ENCODE peak calls at places on chromosomes 1 and 21, in six cellular contexts. U is kidney, Q is uterus, D is endothelial cell, W is hepatocyte, T is epithelial cell of esophagus. O is an unnamed sample.

GRCh38 chr1:82994866-82995370 is 1004.0 kb downstream of the TTLL7 start:
- DNase-seq in U (no peak), Q (no peak), D (no peak), W (no peak), T (no peak), O (no peak)

GRCh38 chr1:180231506-180232420 is 1.7 kb downstream of the LHX4 start:
- DNase-seq in U (no peak), Q (no peak), D (no peak), W (no peak), T (peak), O (no peak)

GRCh38 chr1:99119193-99119592 is 114.5 kb upstream of the PLPPR5 start:
- DNase-seq in U (no peak), Q (no peak), D (no peak), W (no peak), T (no peak), O (no peak)

GRCh38 chr1:46489638-46490602 is at the start of gene DMBX1:
- DNase-seq in U (peak), Q (no peak), D (peak), W (peak), T (peak), O (peak)

GRCh38 chr1:162430583-162430982 is 18.6 kb upstream of the SH2D1B start:
- DNase-seq in U (no peak), Q (no peak), D (no peak), W (no peak), T (no peak), O (no peak)

GRCh38 chr1:20370628-20371200 is 80.0 kb downstream of the VWA5B1 start:
- DNase-seq in U (no peak), Q (no peak), D (no peak), W (no peak), T (no peak), O (no peak)

GRCh38 chr1:14804626-14805025 is 206.1 kb downstream of the KAZN start:
- DNase-seq in U (no peak), Q (no peak), D (peak), W (no peak), T (no peak), O (no peak)

GRCh38 chr1:201054030-201054635 is 30.6 kb upstream of the KIF21B start:
- DNase-seq in U (no peak), Q (no peak), D (no peak), W (no peak), T (no peak), O (no peak)

GRCh38 chr1:10575616-10576015 is 100.9 kb downstream of the PEX14 start:
- DNase-seq in U (no peak), Q (no peak), D (no peak), W (no peak), T (peak), O (no peak)

GRCh38 chr1:167594827-167595226 is 35.2 kb upstream of the RCSD1 start:
- DNase-seq in U (no peak), Q (no peak), D (no peak), W (no peak), T (no peak), O (no peak)

GRCh38 chr1:150537732-150538684 is 11.2 kb upstream of the ADAMTSL4 start:
- DNase-seq in U (no peak), Q (peak), D (peak), W (peak), T (peak), O (no peak)

GRCh38 chr21:35381743-35382310 is 332.7 kb upstream of the RUNX1 start:
- DNase-seq in U (no peak), Q (no peak), D (no peak), W (no peak), T (peak), O (no peak)

GRCh38 chr1:42660907-42661500 is 2.8 kb downstream of the PPIH start:
- DNase-seq in U (no peak), Q (no peak), D (no peak), W (no peak), T (no peak), O (no peak)

GRCh38 chr1:42658880-42659337 is 686 bp downstream of the PPIH start:
- DNase-seq in U (no peak), Q (no peak), D (no peak), W (peak), T (peak), O (peak)

DNA sequence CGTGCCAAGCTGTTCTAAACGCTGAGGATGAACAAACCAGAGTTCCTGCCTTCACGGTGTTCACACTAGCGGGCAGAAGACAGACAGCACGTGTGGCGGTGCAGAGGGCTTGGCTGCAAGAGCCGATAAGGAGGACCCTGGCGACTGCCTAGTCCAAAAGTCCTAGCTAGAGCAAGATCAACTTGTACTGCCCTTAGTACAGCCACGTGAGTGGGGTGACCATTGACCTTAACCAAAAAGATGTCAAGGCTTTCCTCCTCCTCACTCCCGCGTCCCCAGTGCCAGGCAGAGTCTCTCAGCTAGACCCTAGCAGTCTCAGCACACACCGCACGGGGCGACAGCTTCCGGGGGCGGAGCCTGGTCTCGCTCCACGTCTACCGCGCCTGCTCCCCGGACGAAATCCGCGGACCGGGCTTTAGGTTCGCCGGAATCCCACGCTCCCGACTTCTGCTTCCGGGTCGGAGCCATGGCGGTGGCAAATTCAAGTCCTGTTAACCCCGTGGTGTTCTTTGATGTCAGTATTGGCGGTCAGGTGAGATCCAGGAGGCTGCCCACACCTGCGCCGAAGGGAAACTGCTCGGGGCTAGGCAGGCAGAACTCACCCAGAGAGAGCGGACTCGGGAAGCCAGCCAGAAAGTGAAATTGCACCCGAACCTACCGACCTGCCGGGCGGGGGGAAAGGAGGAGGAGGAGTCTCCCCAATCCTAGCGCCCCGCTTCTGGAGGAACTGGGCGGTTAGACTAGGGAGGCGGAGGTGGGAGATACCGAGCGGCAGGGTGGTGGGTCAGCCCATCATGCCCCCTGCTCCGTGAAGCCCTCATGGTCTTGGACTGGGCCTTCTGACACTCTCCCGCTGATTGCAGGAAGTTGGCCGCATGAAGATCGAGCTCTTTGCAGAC is at the start of gene PPIH:
- DNase-seq in U (peak), Q (peak), D (peak), W (peak), T (peak), O (peak)
- TF ChIP-seq CTCF in U (peak), Q (peak), D (no peak), W (no peak), T (peak), O (peak)

GRCh38 chr1:239543873-239544272 is 157.5 kb downstream of the CHRM3 start:
- DNase-seq in U (no peak), Q (no peak), D (no peak), W (no peak), T (no peak), O (no peak)

GRCh38 chr1:239539856-239540255 is 153.5 kb downstream of the CHRM3 start:
- DNase-seq in U (no peak), Q (no peak), D (no peak), W (no peak), T (no peak), O (no peak)

GRCh38 chr1:239536165-239536849 is 149.9 kb downstream of the CHRM3 start:
- DNase-seq in U (no peak), Q (no peak), D (no peak), W (no peak), T (no peak), O (no peak)

GRCh38 chr1:239538244-239538988 is 152.0 kb downstream of the CHRM3 start:
- DNase-seq in U (no peak), Q (no peak), D (no peak), W (no peak), T (no peak), O (no peak)
- TF ChIP-seq CTCF in U (no peak), Q (no peak), D (no peak), W (no peak), T (no peak), O (no peak)

GRCh38 chr1:79874289-79874688 is 867.8 kb upstream of the ADGRL4 start:
- DNase-seq in U (no peak), Q (no peak), D (no peak), W (no peak), T (no peak), O (no peak)
- TF ChIP-seq CTCF in U (no peak), Q (no peak), D (no peak), W (no peak), T (peak), O (no peak)

DNA sequence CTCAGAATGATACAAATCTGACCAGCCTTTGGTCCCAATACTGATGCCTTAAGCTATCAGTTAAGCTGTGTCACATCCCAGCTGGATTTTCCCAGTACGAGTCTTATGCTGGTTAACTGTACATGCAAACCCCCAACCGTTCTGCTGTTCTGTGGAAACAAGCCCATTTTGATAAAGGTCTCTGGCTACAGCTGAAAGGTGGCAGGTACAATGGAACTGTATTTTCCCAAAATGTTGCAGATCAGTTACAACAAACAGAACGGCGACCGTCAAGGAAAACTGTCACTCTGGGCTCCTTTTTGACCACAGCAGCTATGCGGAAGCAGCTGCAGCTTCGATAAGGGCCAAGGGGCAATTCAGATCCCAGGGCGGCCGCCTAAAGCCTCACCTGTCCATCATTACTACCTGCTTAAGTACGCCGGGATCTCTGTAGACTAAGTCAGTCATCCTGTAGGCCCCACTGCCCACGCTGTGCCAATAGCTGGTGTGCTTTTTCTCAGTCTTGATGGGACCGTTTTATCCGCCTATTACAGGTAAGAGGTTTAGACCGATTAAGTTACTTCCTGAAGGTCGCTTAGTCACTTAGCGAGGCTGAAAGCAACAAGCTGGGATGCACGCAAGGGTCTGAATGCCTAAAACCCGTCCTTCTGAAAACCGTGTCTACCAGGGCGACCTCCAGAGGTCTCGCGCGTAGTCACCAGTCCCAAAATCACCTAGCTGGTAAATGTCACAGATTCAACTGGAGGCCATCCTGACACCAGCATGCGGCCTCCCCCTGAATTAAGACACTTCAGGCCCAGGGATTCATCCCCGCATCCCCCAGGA is 11.1 kb upstream of the RAB42 start:
- DNase-seq in U (no peak), Q (no peak), D (no peak), W (peak), T (peak), O (peak)
- TF ChIP-seq CTCF in U (no peak), Q (no peak), D (no peak), W (no peak), T (peak), O (peak)

GRCh38 chr1:174883361-174883760 is 116.4 kb upstream of the CACYBP start:
- DNase-seq in U (no peak), Q (no peak), D (no peak), W (peak), T (peak), O (no peak)
- TF ChIP-seq CTCF in U (no peak), Q (no peak), D (no peak), W (peak), T (peak), O (no peak)

O was measured in neural crest cell.